ENCODE peak calls at places on chromosomes 5 and 9, in eight cellular contexts. E, N, D, U, B, X, A and Y are unnamed samples.

GRCh38 chr5:14178671-14179211 is 35.6 kb downstream of the TRIO start:
- DNase-seq in E (no peak), N (no peak), D (no peak), U (peak; percentile 67), B (no peak), X (no peak), A (no peak), Y (peak; percentile 42)

GRCh38 chr9:21590058-21590996 is 108.2 kb upstream of the IFNE start:
- DNase-seq in E (no peak), N (no peak), D (no peak), U (no peak), B (no peak), X (no peak), A (no peak), Y (no peak)

GRCh38 chr9:28899267-28899666 is 1326.0 kb upstream of the C9orf72 start:
- DNase-seq in E (no peak), N (no peak), D (no peak), U (no peak), B (no peak), X (no peak), A (no peak), Y (no peak)

GRCh38 chr5:28027851-28028250 is 989.5 kb upstream of the CDH9 start:
- DNase-seq in E (no peak), N (no peak), D (no peak), U (no peak), B (no peak), X (no peak), A (no peak), Y (no peak)

GRCh38 chr5:137292461-137293025 is 206.6 kb downstream of the SPOCK1 start:
- DNase-seq in E (no peak), N (no peak), D (no peak), U (no peak), B (no peak), X (no peak), A (no peak), Y (no peak)

GRCh38 chr5:56078675-56079500 is 84.1 kb upstream of the IL6ST start:
- DNase-seq in E (no peak), N (peak; percentile 79), D (no peak), U (peak; percentile 66), B (no peak), X (no peak), A (no peak), Y (no peak)

GRCh38 chr5:86570427-86571083 is 47.2 kb upstream of the COX7C start:
- DNase-seq in E (no peak), N (no peak), D (no peak), U (no peak), B (no peak), X (peak; percentile 1), A (no peak), Y (no peak)

GRCh38 chr5:10759111-10759510 is 1.9 kb downstream of the DAP start:
- DNase-seq in E (no peak), N (no peak), D (no peak), U (no peak), B (no peak), X (no peak), A (no peak), Y (no peak)

GRCh38 chr5:128196791-128197190 is 113.2 kb downstream of the SLC12A2 start:
- DNase-seq in E (no peak), N (no peak), D (no peak), U (peak; percentile 71), B (no peak), X (no peak), A (no peak), Y (no peak)

GRCh38 chr5:77328926-77329647 is 118.6 kb downstream of the PDE8B start:
- DNase-seq in E (no peak), N (no peak), D (no peak), U (no peak), B (no peak), X (no peak), A (no peak), Y (no peak)

GRCh38 chr5:31827862-31828261 is 188.9 kb downstream of the PDZD2 start:
- DNase-seq in E (no peak), N (no peak), D (no peak), U (no peak), B (no peak), X (no peak), A (no peak), Y (no peak)

GRCh38 chr9:17987174-17987573 is 408.3 kb downstream of the SH3GL2 start:
- DNase-seq in E (no peak), N (no peak), D (no peak), U (no peak), B (no peak), X (no peak), A (no peak), Y (no peak)

GRCh38 chr5:77306531-77306930 is 96.1 kb downstream of the PDE8B start:
- DNase-seq in E (no peak), N (no peak), D (no peak), U (no peak), B (no peak), X (no peak), A (no peak), Y (no peak)

GRCh38 chr5:79149432-79149831 is 37.8 kb downstream of the BHMT start:
- DNase-seq in E (no peak), N (no peak), D (no peak), U (peak; percentile 20), B (no peak), X (no peak), A (no peak), Y (no peak)

GRCh38 chr5:175700991-175701390 is 43.1 kb downstream of the HRH2 start:
- DNase-seq in E (no peak), N (no peak), D (no peak), U (no peak), B (no peak), X (no peak), A (no peak), Y (no peak)
- TF ChIP-seq CTCF in E (peak; percentile 50), N (no peak), D (peak; percentile 39), U (no peak), B (peak; percentile 31), X (peak; percentile 51), A (peak; percentile 53), Y (peak; percentile 31)

DNA sequence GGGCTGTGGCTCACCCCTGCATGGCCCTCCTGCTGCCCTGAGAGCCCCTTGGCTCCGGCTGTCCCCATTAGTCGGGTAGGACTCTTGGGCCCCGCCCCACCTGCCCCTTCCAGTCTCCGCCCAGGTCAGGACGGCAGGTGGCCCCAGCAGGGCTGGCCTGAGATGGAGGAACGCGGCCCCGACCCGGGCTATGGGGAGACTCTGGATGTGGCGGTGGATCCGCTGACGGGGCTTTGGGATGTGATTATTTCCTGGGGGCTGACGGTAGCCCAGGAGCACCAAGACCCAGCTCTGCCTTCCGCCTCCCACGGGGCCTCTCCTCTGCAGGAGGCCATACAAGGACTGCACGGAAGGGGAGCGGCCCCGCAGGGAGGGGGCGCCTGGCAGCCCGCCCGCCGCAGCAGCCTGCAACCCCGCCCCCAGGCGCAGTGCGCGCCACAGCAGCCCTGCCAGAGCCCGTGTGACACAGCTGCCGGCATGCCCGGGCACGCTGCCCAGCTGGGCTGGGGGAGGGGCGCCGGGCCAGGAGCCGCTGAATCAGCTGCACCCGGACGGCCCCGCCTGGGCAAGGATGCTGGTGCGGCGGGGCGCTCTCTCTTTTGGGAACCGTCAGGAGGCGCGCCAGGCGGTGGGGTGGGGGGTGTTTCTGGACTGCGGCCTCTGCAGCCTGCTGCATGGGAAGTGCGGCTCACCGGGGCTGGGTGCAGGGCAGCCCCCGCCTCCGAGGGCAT is 9.2 kb downstream of the TMEM250 start:
- DNase-seq in E (peak; percentile 48), N (peak; percentile 93), D (peak; percentile 91), U (peak; percentile 96), B (peak; percentile 94), X (peak; percentile 97), A (peak; percentile 84), Y (peak; percentile 75)
- TF ChIP-seq CTCF in E (no peak), N (no peak), D (no peak), U (no peak), B (no peak), X (no peak), A (no peak), Y (no peak)

DNA sequence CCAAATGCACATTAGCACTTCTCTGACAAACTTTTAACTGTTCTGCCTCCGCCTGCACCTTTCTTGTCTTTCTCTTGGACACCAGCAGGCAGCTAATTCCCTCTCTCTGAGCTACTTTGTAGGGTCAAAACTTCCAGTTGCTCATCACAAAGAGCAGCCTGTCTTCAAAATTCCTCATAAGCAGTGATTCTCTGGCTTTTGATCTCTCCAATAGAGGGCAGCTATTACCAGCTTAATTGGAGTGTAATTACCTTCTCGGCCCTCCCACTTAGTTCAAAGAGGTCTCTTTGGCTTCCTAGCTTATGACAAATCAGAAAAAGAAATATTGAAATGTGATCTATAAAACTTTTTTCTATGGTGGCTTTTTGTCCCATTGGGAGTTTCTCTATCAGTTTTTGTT is 43.6 kb upstream of the RAD23B start:
- DNase-seq in E (no peak), N (no peak), D (no peak), U (peak; percentile 46), B (no peak), X (no peak), A (no peak), Y (no peak)
- TF ChIP-seq CTCF in E (no peak), N (no peak), D (peak; percentile 34), U (peak; percentile 31), B (peak; percentile 45), X (peak; percentile 22), A (peak; percentile 40), Y (no peak)

GRCh38 chr5:5126444-5126843 is 13.7 kb upstream of the ADAMTS16 start:
- DNase-seq in E (no peak), N (no peak), D (no peak), U (no peak), B (no peak), X (no peak), A (no peak), Y (no peak)

GRCh38 chr5:5132185-5132584 is 7.9 kb upstream of the ADAMTS16 start:
- DNase-seq in E (no peak), N (no peak), D (no peak), U (no peak), B (no peak), X (no peak), A (no peak), Y (no peak)

GRCh38 chr5:5132896-5133295 is 7.2 kb upstream of the ADAMTS16 start:
- DNase-seq in E (no peak), N (no peak), D (no peak), U (no peak), B (no peak), X (no peak), A (no peak), Y (no peak)

GRCh38 chr5:5134107-5134506 is 6.0 kb upstream of the ADAMTS16 start:
- DNase-seq in E (no peak), N (no peak), D (no peak), U (no peak), B (no peak), X (no peak), A (no peak), Y (no peak)

DNA sequence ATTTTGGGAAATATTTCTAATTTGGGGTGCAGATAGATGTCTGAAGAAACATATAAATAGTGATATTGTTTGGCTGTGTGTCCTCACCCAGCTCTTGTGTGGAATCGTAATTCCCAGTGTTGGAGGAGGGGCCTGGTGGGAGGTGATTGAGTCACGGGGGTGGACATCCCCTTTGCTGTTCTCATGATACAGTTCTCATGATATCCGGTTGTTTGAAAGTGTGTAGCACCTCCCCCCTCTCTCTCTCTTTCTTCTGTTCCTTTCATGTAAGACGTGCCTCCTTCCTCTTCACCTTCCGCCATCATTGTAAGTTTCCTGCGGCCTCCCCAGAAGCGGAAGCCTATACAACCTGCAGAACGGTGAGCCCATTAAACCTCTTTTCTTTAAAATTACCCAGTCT is 11.4 kb upstream of the ADAMTS16 start:
- DNase-seq in E (no peak), N (no peak), D (no peak), U (no peak), B (no peak), X (no peak), A (no peak), Y (no peak)
- TF ChIP-seq CTCF in E (no peak), N (no peak), D (no peak), U (no peak), B (no peak), X (no peak), A (no peak), Y (no peak)